ENCODE peak calls at places on chromosomes 4 and X, in five cellular contexts. P is GM23338, J is hepatocyte, H is H9, N is K562. Y is an unnamed sample. For H3K79me2, the result is how much of the 10 kb centered on the place peaks cover.

GRCh38 chr4:183876268-183876934 is 28.7 kb upstream of the STOX2 start:
- DNase-seq in J (peak), P (no peak), N (no peak), H (no peak), Y (peak)

GRCh38 chrX:54178100-54178940 is 4.7 kb downstream of the FAM120C start:
- DNase-seq in P (no peak), J (no peak), H (no peak), N (no peak), Y (peak)

GRCh38 chrX:51155157-51155556 is 177.5 kb upstream of the NUDT10 start:
- DNase-seq in J (no peak), H (no peak), P (no peak), N (no peak), Y (no peak)

GRCh38 chr4:108762559-108763225 is at the start of gene ETNPPL:
- DNase-seq in N (no peak), J (peak), P (peak), H (peak), Y (peak)

GRCh38 chr4:15755321-15755750 is 22.8 kb upstream of the CD38 start:
- DNase-seq in J (no peak), P (no peak), N (no peak), H (no peak), Y (peak)

GRCh38 chr4:8835521-8836365 is 35.9 kb downstream of the HMX1 start:
- DNase-seq in P (no peak), N (no peak), J (no peak), H (peak), Y (no peak)

GRCh38 chrX:70253377-70254062 is 6.5 kb downstream of the P2RY4 start:
- DNase-seq in J (no peak), N (no peak), P (no peak), H (no peak), Y (peak)

GRCh38 chr4:127880764-127881564 is at the start of gene PLK4:
- DNase-seq in N (peak), J (peak), P (peak), H (peak), Y (peak)

GRCh38 chr4:166228112-166228511 is 355.1 kb downstream of the TLL1 start:
- DNase-seq in J (no peak), P (no peak), H (no peak), N (no peak), Y (no peak)

GRCh38 chrX:104392350-104392749 is 137.6 kb upstream of the ESX1 start:
- DNase-seq in N (no peak), H (no peak), P (no peak), J (no peak), Y (no peak)

GRCh38 chr4:2714071-2714770 is 41.9 kb downstream of the TNIP2 start:
- DNase-seq in J (no peak), N (no peak), P (no peak), H (no peak), Y (no peak)

GRCh38 chr4:124642846-124643245 is 69.7 kb downstream of the ANKRD50 start:
- DNase-seq in P (no peak), N (no peak), H (no peak), J (no peak), Y (no peak)

GRCh38 chrX:143754183-143754582 is 33.6 kb upstream of the SPANXN2 start:
- DNase-seq in J (no peak), H (no peak), N (no peak), P (no peak), Y (peak)

GRCh38 chrX:2785538-2785937 is 33.7 kb downstream of the XG start:
- DNase-seq in N (no peak), P (no peak), H (no peak), J (no peak), Y (no peak)

GRCh38 chr4:185683896-185684295 is 128.1 kb downstream of the SORBS2 start:
- DNase-seq in J (no peak), P (no peak), H (no peak), N (no peak), Y (no peak)

GRCh38 chr4:155745984-155746383 is 12.8 kb upstream of the GUCY1B1 start:
- DNase-seq in P (no peak), J (peak), H (no peak), N (no peak), Y (peak)

GRCh38 chr4:47553329-47554125 is 68.5 kb downstream of the ATP10D start:
- DNase-seq in N (no peak), P (no peak), H (no peak), J (no peak), Y (peak)

GRCh38 chr4:2812600-2812932 is 19.7 kb downstream of the SH3BP2 start:
- DNase-seq in H (no peak), J (no peak), P (no peak), N (peak), Y (no peak)

GRCh38 chr4:56656346-56656643 is 24.8 kb downstream of the HOPX start:
- DNase-seq in N (no peak), H (no peak), P (peak), J (peak), Y (no peak)

GRCh38 chr4:94678896-94679295 is 78.9 kb upstream of the BMPR1B start:
- DNase-seq in J (no peak), H (no peak), P (no peak), N (no peak), Y (peak)

GRCh38 chr4:15725608-15726007 is 22.7 kb downstream of the BST1 start:
- DNase-seq in P (no peak), H (no peak), N (no peak), J (no peak), Y (no peak)

GRCh38 chr4:98996056-98996941 is 778 bp downstream of the METAP1 start:
- DNase-seq in H (no peak), J (peak), N (no peak), P (peak), Y (peak)

GRCh38 chr4:139301821-139302611 is at the start of gene NDUFC1:
- DNase-seq in J (peak), H (peak), P (peak), N (peak), Y (peak)

GRCh38 chr4:142077048-142077447 is 440.7 kb downstream of the IL15 start:
- DNase-seq in P (no peak), H (no peak), J (no peak), N (no peak), Y (no peak)

GRCh38 chrX:74251006-74251930 is 52.7 kb upstream of the ZCCHC13 start:
- DNase-seq in J (peak), P (no peak), N (no peak), H (no peak), Y (peak)

GRCh38 chrX:30308263-30309138 is 689 bp downstream of the NR0B1 start:
- DNase-seq in N (no peak), H (peak), J (peak), P (peak), Y (no peak)

GRCh38 chr4:147991543-147992295 is 259.8 kb downstream of the ARHGAP10 start:
- DNase-seq in N (no peak), J (no peak), H (no peak), P (no peak), Y (no peak)

GRCh38 chr4:112038861-112039260 is 106.4 kb upstream of the FAM241A start:
- DNase-seq in P (no peak), N (no peak), H (no peak), J (no peak), Y (peak)

GRCh38 chr4:41932988-41933387 is 2.2 kb upstream of the TMEM33 start:
- DNase-seq in J (no peak), H (no peak), P (no peak), N (no peak), Y (no peak)

GRCh38 chr4:41935652-41936021 is 408 bp downstream of the TMEM33 start:
- DNase-seq in H (no peak), N (peak), P (no peak), J (peak), Y (peak)

GRCh38 chr4:41930139-41930831 is 4.9 kb upstream of the TMEM33 start:
- DNase-seq in P (no peak), N (no peak), J (no peak), H (no peak), Y (no peak)

GRCh38 chr4:41934813-41935651 is at the start of gene TMEM33:
- DNase-seq in J (peak), N (peak), P (peak), H (peak), Y (peak)

DNA sequence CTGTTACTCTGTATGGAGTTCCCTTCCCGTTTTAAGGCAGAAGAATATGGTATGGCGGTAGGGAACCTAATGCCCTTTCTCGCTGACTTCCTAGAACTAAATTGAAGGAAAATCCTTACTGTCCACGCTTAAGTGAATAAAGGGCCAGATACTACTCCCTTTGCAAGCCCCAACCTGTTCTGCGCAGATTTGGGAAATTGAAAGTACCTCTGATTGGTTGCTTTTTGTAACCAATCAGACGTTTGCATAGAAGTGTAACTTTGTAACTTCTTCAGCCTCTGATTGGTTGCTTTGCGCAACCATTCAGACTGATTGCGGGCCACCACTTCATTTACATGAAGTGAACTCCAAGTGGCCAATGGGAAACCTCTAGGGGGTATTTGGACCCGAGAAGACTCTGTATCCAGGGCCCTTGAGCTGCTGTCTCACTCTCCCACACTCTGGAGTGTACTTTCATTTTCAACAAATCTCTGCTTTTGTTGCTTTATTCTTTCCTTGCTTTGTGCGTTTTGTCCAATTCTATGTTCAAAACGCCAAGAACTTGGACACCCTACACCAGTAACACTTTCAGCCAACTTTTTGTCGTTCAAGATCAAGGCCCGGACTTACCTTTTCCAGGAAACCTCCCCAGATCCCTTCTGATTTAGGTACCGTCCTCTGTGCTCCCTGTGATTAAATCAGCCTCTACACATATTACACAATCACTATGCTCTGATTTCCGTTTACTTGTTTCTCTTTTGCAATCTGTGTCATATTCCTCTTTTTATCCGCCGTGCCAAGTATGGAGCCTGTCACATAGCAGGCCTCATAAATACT is 1.0 kb upstream of the TMEM33 start:
- DNase-seq in H (peak), P (peak), N (no peak), J (no peak), Y (no peak)
- H3K4me2 ChIP-seq in H (no peak), P (peak), N (peak), J (peak), Y (peak)

GRCh38 chrX:150551963-150552362 is 16.5 kb upstream of the MTM1 start:
- DNase-seq in H (no peak), P (no peak), J (no peak), N (no peak), Y (no peak)
- H3K79me2 ChIP-seq in H (under half), P (under half), J (under half), N (under half), Y (under half)

GRCh38 chr4:173202395-173202794 is 33.8 kb downstream of the GALNT7 start:
- DNase-seq in H (no peak), J (no peak), N (no peak), P (no peak), Y (no peak)

GRCh38 chr4:173195708-173196107 is 27.1 kb downstream of the GALNT7 start:
- DNase-seq in H (no peak), J (no peak), N (no peak), P (no peak), Y (no peak)

GRCh38 chr4:173199553-173199952 is 30.9 kb downstream of the GALNT7 start:
- DNase-seq in H (no peak), N (no peak), J (no peak), P (no peak), Y (no peak)

GRCh38 chr4:173195132-173195531 is 26.5 kb downstream of the GALNT7 start:
- DNase-seq in J (no peak), P (no peak), H (no peak), N (no peak), Y (no peak)

DNA sequence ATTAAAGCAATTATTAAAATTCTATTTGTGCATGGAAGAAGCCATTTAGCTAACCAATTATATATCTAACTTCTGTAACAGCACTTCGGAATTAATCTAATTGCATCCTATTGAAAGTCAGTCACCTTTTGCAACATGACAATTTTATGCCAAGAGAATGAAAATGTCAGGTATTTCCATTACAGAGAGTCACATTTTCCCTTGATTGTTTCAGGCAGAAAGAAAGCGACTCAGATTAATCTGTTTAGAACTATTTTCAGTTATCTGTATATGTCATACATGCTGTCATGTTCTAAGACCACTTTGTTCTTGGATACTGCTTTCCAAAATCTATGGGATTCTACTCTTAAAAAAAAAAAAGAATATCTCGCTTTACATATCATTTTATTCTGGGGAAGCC is 31.5 kb downstream of the GALNT7 start:
- DNase-seq in N (no peak), P (no peak), H (no peak), J (no peak), Y (no peak)
- H3K4me2 ChIP-seq in N (no peak), P (no peak), H (no peak), J (no peak), Y (no peak)

DNA sequence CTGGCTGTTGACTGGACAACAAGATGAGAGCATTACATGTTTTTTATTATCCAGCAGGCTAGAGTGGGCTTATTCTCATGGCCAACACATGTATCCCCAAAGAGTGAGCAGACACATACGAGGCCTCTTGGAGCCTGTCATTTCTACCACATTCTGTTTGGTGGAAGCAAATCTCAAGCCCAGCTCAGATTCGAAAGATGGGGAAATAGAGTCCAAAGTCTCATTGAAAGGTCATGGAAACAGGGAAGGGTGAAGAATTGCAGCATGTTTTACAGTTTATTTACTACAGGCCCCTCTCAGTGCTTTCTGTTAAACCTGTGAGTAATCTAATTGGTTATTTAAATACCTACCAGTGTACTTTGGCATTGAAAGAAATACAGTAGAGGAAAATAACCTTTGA is 108.6 kb downstream of the FRAS1 start:
- DNase-seq in N (no peak), P (no peak), J (peak), H (no peak), Y (no peak)
- H3K79me2 ChIP-seq in N (under half), P (half or more), J (under half), H (under half), Y (under half)

DNA sequence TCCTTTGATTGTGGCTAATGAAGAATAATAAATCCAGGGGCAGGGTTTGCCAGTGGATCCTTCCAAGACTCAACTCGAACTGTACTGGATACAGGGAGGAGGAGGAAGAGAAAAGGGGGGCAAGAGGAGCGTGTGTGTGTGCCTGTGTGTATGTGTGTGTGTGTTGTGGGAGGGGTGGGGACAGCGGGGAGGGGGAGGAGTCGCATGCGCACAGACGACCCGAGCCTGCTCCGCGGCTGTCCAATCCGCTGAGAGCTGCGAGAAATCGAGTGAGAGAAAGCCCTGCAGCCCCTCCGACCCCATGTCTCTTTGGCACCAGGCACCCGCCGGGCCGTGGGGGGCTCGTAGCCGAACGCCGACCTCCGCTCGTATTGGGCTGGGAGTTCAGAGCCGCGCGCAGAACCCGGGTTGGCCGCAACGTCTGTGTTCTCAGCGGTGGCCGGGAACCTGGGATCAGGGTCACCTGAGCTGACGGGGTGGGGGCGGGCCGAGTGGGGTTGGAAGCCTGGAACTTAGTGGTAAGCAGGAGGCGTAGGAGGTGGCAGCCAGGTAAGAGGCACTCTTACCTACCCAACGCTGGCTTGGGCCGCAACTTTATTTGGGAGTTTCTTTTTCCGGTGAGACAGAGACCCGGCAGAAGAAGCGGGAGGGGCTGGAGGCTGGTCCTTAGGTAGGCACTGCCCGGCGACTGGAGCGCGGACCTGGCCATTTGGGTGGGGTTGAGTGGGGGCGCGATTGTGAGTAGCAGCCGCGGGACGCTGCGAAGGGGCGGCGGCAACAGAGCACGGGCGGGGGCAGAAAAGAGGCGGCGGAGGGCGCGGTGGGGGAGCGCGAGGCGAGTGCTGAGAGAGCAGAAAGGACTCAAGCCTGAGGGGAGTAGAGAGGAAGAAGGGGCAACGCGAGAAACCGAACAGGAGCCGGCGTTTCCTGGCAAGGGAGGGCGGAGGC is 566 bp upstream of the POU4F2 start:
- DNase-seq in J (no peak), H (peak), P (peak), N (no peak), Y (no peak)
- H3K4me2 ChIP-seq in J (peak), H (peak), P (peak), N (no peak), Y (no peak)

GRCh38 chr4:55347610-55348228 is 1.7 kb downstream of the SRD5A3 start:
- DNase-seq in P (no peak), N (no peak), H (no peak), J (no peak), Y (peak)
- H3K79me2 ChIP-seq in P (under half), N (under half), H (under half), J (under half), Y (under half)